ENCODE peak calls at places on chromosomes 11 and 22, in seven cellular contexts. E, J, F, R, T, A and B are unnamed samples.

GRCh38 chr11:117872420-117872961 is 4.0 kb downstream of the FXYD6 start:
- DNase-seq in E (no peak), J (no peak), F (no peak), R (no peak), T (no peak), A (no peak), B (no peak)

GRCh38 chr11:31492320-31492913 is 17.0 kb downstream of the IMMP1L start:
- DNase-seq in E (peak), J (no peak), F (no peak), R (no peak), T (peak), A (no peak), B (no peak)

GRCh38 chr11:108961095-108961494 is 296.2 kb downstream of the DDX10 start:
- DNase-seq in E (no peak), J (no peak), F (no peak), R (no peak), T (no peak), A (no peak), B (no peak)

GRCh38 chr11:117686711-117687110 is 110.3 kb downstream of the DSCAML1 start:
- DNase-seq in E (peak), J (no peak), F (no peak), R (no peak), T (peak), A (no peak), B (no peak)

GRCh38 chr11:1075341-1075911 is 752 bp downstream of the MUC2 start:
- DNase-seq in E (no peak), J (no peak), F (peak), R (no peak), T (no peak), A (no peak), B (peak)

GRCh38 chr11:117792241-117792640 is 4.8 kb downstream of the DSCAML1 start:
- DNase-seq in E (no peak), J (no peak), F (no peak), R (no peak), T (no peak), A (peak), B (no peak)

GRCh38 chr11:91978747-91979146 is 245.9 kb upstream of the FAT3 start:
- DNase-seq in E (peak), J (no peak), F (no peak), R (no peak), T (peak), A (no peak), B (no peak)

GRCh38 chr11:2929511-2929879 is 275 bp upstream of the PHLDA2 start:
- DNase-seq in E (peak), J (peak), F (peak), R (peak), T (peak), A (peak), B (peak)

GRCh38 chr11:18383388-18384156 is 10.8 kb upstream of the LDHA start:
- DNase-seq in E (peak), J (peak), F (peak), R (peak), T (peak), A (peak), B (peak)

GRCh38 chr11:72041364-72042058 is 38.8 kb downstream of the NUMA1 start:
- DNase-seq in E (peak), J (peak), F (peak), R (peak), T (peak), A (peak), B (peak)

GRCh38 chr11:65663634-65664200 is 1.0 kb upstream of the RELA start:
- DNase-seq in E (peak), J (peak), F (peak), R (no peak), T (peak), A (peak), B (peak)

GRCh38 chr11:87675993-87676392 is 499.2 kb downstream of the RAB38 start:
- DNase-seq in E (no peak), J (no peak), F (no peak), R (no peak), T (no peak), A (no peak), B (no peak)

GRCh38 chr11:132523929-132524328 is 1008.4 kb downstream of the OPCML start:
- DNase-seq in E (peak), J (no peak), F (no peak), R (no peak), T (peak), A (no peak), B (no peak)

GRCh38 chr11:82930229-82930628 is 28.7 kb downstream of the DDIAS start:
- DNase-seq in E (no peak), J (no peak), F (no peak), R (no peak), T (no peak), A (no peak), B (no peak)

GRCh38 chr11:44708063-44708462 is 18.7 kb upstream of the TSPAN18 start:
- DNase-seq in E (no peak), J (no peak), F (no peak), R (no peak), T (no peak), A (no peak), B (peak)

GRCh38 chr11:18312012-18312411 is 9.9 kb downstream of the HPS5 start:
- DNase-seq in E (peak), J (no peak), F (no peak), R (no peak), T (peak), A (no peak), B (no peak)

DNA sequence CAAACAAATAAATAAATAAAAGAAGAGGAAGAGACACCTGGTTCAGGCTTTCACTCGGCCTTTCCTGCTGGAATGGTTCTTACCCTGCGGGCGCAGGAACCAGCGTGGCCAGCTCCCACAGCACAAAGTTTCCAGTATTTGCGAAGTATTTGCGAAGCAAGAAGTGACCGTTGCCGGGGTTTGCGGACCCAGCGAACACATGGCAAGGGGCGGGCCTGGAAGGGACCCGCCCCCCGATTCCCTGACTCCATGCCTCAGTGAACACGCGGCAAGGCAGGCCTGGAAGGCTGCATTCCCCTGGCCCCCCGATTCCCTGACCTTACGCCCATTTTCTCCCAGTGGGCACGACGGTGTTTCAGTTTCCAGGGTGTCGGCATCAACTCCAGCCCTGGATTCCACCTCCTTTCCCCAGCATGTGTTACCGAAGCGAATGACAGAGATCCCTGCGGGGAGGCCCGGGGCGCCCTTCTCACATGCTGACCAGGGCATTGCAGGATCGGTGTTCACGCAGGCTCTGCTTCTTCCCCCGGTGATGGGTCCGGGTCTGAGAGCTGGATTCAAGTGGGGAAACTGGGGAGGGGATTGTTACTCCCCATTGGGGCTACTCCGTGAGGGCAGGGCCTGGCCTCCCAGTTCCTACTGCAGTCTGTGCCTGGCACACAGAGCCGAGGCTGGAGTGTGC is 102.8 kb downstream of the MPPED1 start:
- DNase-seq in E (no peak), J (no peak), F (no peak), R (no peak), T (no peak), A (no peak), B (no peak)
- H3K27ac ChIP-seq in E (no peak), J (no peak), F (no peak), R (no peak), T (no peak), A (no peak), B (no peak)

GRCh38 chr22:39430576-39431150 is 26.1 kb upstream of the MGAT3 start:
- DNase-seq in E (no peak), J (no peak), F (no peak), R (no peak), T (no peak), A (no peak), B (peak)
- H3K27ac ChIP-seq in E (no peak), J (peak), F (peak), R (no peak), T (no peak), A (peak), B (peak)

DNA sequence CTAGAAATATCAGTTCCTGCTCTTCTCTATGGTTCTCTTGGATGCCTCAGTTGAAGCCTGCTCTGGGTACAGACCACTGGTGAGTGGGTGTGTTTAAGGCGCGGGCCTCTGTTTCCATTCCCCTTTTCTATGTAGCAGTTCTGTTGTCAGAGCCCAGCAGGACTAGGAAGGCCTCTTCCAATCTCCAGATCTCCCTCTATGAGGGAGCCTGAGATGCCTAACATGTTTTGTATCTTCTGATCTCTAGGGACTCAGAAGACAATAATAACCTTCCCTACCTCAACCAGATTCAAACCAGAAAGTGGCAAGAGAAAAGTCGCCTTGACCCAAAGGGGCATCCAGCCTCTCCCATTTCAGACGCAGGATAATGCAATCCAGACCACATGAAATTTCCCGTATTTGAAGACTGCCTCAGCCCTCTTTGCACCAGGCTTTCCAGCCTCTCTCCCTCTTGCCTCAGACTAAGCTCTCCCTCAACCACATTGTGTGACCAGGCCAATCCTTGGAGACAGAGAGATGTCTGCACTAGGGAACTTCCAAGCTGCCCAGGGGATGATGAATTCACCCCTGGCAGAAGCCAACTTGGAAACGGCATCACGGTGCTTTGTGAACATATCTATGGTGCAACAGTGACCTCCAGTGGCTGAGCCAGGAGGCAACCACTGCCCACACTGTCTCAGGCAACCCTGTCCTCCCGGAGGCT is 150.1 kb upstream of the UBASH3B start:
- DNase-seq in E (peak), J (peak), F (peak), R (peak), T (peak), A (peak), B (peak)
- H3K27ac ChIP-seq in E (peak), J (no peak), F (peak), R (no peak), T (peak), A (no peak), B (no peak)

GRCh38 chr22:49793296-49793695 is 34.4 kb downstream of the BRD1 start:
- DNase-seq in E (no peak), J (no peak), F (no peak), R (peak), T (peak), A (no peak), B (no peak)
- H3K27ac ChIP-seq in E (no peak), J (no peak), F (no peak), R (no peak), T (no peak), A (no peak), B (no peak)

DNA sequence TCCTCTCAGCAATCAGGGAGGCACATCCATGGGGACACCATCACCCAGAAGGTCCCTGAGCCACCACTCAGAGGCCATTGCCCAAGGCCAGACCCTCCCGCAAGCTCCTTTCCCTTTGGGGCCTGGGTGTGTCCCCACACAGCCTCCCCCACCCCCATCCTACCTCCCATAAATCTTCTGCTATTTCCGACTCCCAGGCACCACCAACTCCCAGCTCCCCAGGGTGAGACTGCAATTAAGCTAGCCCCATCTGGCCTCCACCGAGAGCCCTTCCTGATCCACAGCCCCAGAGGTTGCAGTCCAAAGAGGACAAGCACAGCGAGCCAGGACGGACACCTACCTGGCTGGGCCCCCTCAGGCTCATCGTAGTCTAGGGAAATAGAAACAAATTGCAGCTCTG is 6.3 kb downstream of the ARHGAP1 start:
- DNase-seq in E (no peak), J (no peak), F (no peak), R (no peak), T (no peak), A (no peak), B (no peak)
- H3K27ac ChIP-seq in E (peak), J (no peak), F (peak), R (no peak), T (peak), A (peak), B (peak)

GRCh38 chr11:134074766-134075165 is 5.9 kb downstream of the JAM3 start:
- DNase-seq in E (no peak), J (no peak), F (no peak), R (no peak), T (no peak), A (no peak), B (no peak)
- H3K27ac ChIP-seq in E (no peak), J (no peak), F (no peak), R (no peak), T (no peak), A (no peak), B (no peak)